ENCODE peak calls at places on chromosome 14, in nine cellular contexts. V is GM19239; I is stimulated activated CD8-positive, alpha-beta memory T cell treated with anti-CD3 and anti-CD28 coated beads, Interleukin-2, amount 100 ng/mL, for 1 hour; U is GM18507; W is progenitor cell of endocrine pancreas; E is activated CD4-positive, alpha-beta T cell treated with anti-CD3 and anti-CD28 coated beads, Interleukin-2, amount 50 U/mL, for 48 hours; Y is epithelial cell of proximal tubule; N is sciatic nerve; O is effector memory CD8-positive, alpha-beta T cell. C is an unnamed sample.

GRCh38 chr14:100278702-100279101 is 27.5 kb downstream of the SLC25A29 start:
- DNase-seq in U (no peak), N (no peak), E (no peak), O (no peak), W (no peak), I (no peak), Y (no peak), V (no peak), C (no peak)

GRCh38 chr14:28101992-28102391 is 664.6 kb upstream of the FOXG1 start:
- DNase-seq in Y (no peak), O (no peak), E (no peak), W (no peak), V (no peak), U (no peak), N (no peak), I (no peak), C (no peak)

GRCh38 chr14:40599726-40600125 is 1007.0 kb upstream of the LRFN5 start:
- DNase-seq in V (no peak), W (no peak), O (no peak), I (no peak), E (no peak), Y (peak), N (no peak), U (no peak), C (no peak)

GRCh38 chr14:101475468-101476257 is 85.6 kb upstream of the DIO3 start:
- DNase-seq in N (peak), V (no peak), W (no peak), I (no peak), Y (peak), U (no peak), O (no peak), E (no peak), C (no peak)

GRCh38 chr14:90294872-90295271 is 36.9 kb downstream of the NRDE2 start:
- DNase-seq in I (no peak), N (no peak), E (no peak), U (no peak), W (no peak), O (no peak), Y (no peak), V (no peak), C (no peak)

GRCh38 chr14:106318700-106319099 is 792.3 kb downstream of the TMEM121 start:
- DNase-seq in N (no peak), U (peak), Y (no peak), I (no peak), V (peak), O (peak), E (peak), W (no peak), C (no peak)

GRCh38 chr14:75725481-75725880 is 64.4 kb downstream of the TTLL5 start:
- DNase-seq in V (no peak), O (no peak), I (no peak), Y (no peak), U (no peak), E (no peak), N (no peak), W (no peak), C (no peak)

GRCh38 chr14:68355415-68355814 is 437.5 kb downstream of the ZFP36L1 start:
- DNase-seq in E (no peak), Y (no peak), O (no peak), N (no peak), I (no peak), V (no peak), U (no peak), W (no peak), C (no peak)

GRCh38 chr14:93317200-93317599 is 15.6 kb downstream of the BTBD7 start:
- DNase-seq in V (no peak), U (no peak), I (no peak), W (no peak), N (no peak), E (no peak), Y (no peak), O (no peak), C (no peak)

C was measured in Caco-2.